ENCODE peak calls at places on chromosomes 2 and 18, in five cellular contexts. T is upper lobe of right lung; Q is CD8-positive, alpha-beta T cell; F is uterus; S is LNCaP clone FGC. O is an unnamed sample.

GRCh38 chr2:143730155-143730949 is 601.1 kb downstream of the ARHGAP15 start:
- DNase-seq in T (no peak), Q (no peak), S (no peak), F (no peak), O (no peak)

GRCh38 chr18:29164020-29164706 is 987.2 kb upstream of the CDH2 start:
- DNase-seq in Q (no peak), F (no peak), T (no peak), S (no peak), O (no peak)

GRCh38 chr2:238999290-238999741 is 151.4 kb downstream of the TWIST2 start:
- DNase-seq in S (no peak), Q (no peak), T (no peak), F (peak; percentile 65), O (peak; percentile 71)

GRCh38 chr2:105410554-105410953 is 11.7 kb upstream of the FHL2 start:
- DNase-seq in Q (no peak), S (no peak), F (no peak), T (no peak), O (no peak)

GRCh38 chr2:96957299-96957698 is 29.1 kb downstream of the FAM178B start:
- DNase-seq in T (no peak), F (no peak), Q (no peak), S (no peak), O (no peak)

GRCh38 chr2:241870081-241870541 is 582 bp downstream of the RTP5 start:
- DNase-seq in Q (no peak), S (no peak), F (no peak), T (no peak), O (no peak)

GRCh38 chr2:101241158-101241557 is 11.5 kb upstream of the CNOT11 start:
- DNase-seq in Q (no peak), T (no peak), S (no peak), F (no peak), O (no peak)

GRCh38 chr2:191693778-191694177 is 15.8 kb downstream of the NABP1 start:
- DNase-seq in Q (no peak), S (no peak), T (no peak), F (no peak), O (no peak)

GRCh38 chr2:218988164-218988563 is 3.2 kb upstream of the FEV start:
- DNase-seq in S (no peak), Q (no peak), T (no peak), F (no peak), O (no peak)

GRCh38 chr2:207505180-207505579 is 24.6 kb upstream of the CREB1 start:
- DNase-seq in T (no peak), S (no peak), F (no peak), Q (no peak), O (no peak)

GRCh38 chr2:160388464-160389263 is 104.9 kb downstream of the RBMS1 start:
- DNase-seq in T (no peak), F (no peak), S (no peak), Q (no peak), O (no peak)

GRCh38 chr2:54945401-54946219 is 104.6 kb downstream of the RTN4 start:
- DNase-seq in F (peak; percentile 34), S (no peak), T (no peak), Q (no peak), O (peak; percentile 83)

GRCh38 chr2:54559593-54560145 is 103.5 kb downstream of the SPTBN1 start:
- DNase-seq in T (no peak), S (no peak), F (peak; percentile 61), Q (no peak), O (no peak)

GRCh38 chr2:32464441-32464840 is 107.6 kb downstream of the BIRC6 start:
- DNase-seq in F (no peak), S (no peak), Q (no peak), T (no peak), O (no peak)

GRCh38 chr18:3104190-3105054 is 91.5 kb upstream of the LPIN2 start:
- DNase-seq in F (no peak), Q (no peak), S (no peak), T (no peak), O (no peak)

GRCh38 chr2:71830497-71831207 is 317.0 kb downstream of the CYP26B1 start:
- DNase-seq in F (no peak), T (no peak), Q (no peak), S (no peak), O (no peak)

GRCh38 chr2:15995603-15996002 is 55.3 kb downstream of the MYCN start:
- DNase-seq in S (no peak), T (no peak), F (no peak), Q (no peak), O (no peak)

DNA sequence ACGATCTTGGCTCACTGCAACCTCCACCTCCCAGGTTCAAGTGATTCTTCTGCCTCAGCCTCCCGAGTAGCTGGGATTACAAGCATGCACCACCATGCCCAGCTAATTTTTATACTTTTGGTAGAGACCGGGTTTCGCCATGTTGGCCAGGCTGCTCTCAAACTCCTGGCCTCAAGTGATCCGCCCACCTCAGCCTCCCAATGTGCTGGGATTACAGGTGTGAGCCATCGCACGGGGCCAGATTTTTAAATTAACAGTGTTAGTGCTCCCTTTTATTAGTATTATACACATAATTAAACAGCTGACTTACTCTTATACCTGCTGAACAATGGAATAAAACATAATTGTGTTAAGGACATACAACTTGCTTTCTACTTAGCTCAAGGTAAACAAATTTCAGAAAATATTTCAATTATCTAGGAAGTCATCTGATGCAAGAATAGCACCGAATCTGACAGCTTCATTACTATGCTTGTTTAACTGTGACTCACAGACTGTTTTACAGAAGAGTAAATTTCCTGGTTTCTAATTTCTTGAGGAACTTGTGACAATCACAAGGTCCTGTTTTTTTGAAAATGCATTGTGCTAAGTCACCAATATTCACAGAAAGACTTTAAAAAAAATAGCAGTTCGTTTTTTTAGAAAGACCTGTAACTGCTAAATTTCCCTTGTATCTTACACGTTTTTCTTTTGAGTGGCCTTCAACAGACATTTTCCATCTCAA is 51.2 kb downstream of the SPIRE1 start:
- DNase-seq in Q (no peak), F (no peak), S (peak; percentile 71), T (no peak), O (no peak)
- H3K4me3 ChIP-seq in Q (no peak overlapping the region), F (no peak overlapping the region), S (no peak overlapping the region), T (no peak overlapping the region), O (no peak overlapping the region)

GRCh38 chr18:13465476-13465875 is 246.9 kb downstream of the LDLRAD4 start:
- DNase-seq in Q (no peak), S (no peak), F (no peak), T (no peak), O (no peak)

GRCh38 chr18:13463526-13463925 is 245.0 kb downstream of the LDLRAD4 start:
- DNase-seq in S (no peak), F (no peak), Q (no peak), T (no peak), O (no peak)

GRCh38 chr18:13464432-13465125 is 246.0 kb downstream of the LDLRAD4 start:
- DNase-seq in S (no peak), F (no peak), T (peak; percentile 80), Q (peak; percentile 52), O (no peak)

GRCh38 chr18:13462686-13463085 is 244.1 kb downstream of the LDLRAD4 start:
- DNase-seq in Q (no peak), F (no peak), T (peak; percentile 39), S (no peak), O (no peak)

DNA sequence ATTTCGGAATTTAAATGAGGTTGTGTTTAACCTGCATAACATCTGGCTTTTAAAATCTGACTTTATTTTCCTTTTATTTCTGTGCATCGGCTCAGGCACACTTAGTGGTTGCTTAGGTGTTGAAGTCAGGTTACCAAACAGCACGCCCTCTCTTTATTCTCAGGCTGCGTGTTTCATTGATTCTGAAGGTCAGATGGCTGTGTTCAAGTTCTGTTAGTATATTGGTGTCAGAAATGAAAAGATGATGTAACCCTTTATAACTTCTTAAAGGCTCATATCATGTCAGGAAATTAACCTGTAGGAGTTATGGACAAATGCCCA is 246.5 kb downstream of the LDLRAD4 start:
- DNase-seq in F (no peak), T (no peak), Q (no peak), S (no peak), O (no peak)
- H3K4me3 ChIP-seq in F (no peak overlapping the region), T (peak overlapping the region; percentile 34), Q (peak overlapping the region; percentile 73), S (no peak overlapping the region), O (peak overlapping the region; percentile 42)

DNA sequence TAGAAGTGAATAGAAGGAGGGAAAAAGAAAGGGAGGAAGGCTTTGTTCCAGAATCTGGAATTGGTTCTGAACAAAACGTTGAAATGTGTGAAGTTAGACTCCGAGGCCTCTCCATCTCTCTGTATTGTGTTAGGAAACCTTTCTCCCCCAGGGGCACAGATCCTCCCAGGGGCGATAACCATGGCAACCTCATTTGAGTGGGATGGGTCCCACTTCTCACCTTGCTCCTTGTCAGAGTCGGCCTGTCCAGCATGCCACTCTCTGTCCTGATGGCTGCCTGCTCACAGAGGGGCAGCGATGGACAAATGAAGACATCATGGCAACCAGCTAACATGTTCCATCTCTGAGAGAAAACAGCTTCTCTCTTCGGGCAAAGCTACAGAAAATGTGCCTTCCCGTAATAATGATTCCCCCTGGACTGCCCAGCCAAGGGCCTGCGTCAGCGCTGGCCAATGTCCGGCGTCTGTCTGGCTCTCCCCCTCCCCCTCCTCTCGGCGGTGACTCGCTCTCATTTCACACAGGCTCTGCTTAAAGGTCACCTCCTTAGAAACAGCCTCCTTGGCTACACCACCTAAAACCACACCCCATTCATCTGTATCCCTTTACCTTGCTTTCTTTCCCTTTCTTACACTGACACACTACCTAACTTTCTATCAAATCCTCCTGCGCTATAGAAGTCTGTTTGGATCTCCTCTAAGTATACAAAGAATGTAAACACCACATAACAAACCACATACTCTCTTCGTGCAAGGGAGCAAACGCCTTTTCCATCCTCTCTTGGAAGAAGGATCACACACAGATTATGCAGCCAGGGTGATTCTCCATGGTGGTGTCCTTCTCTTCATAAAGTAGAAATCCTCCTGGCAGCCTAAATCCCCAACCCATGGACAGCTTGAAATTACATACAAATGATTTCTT is 32.1 kb upstream of the TTC39C start:
- DNase-seq in T (no peak), F (peak; percentile 70), Q (no peak), S (no peak), O (peak; percentile 82)
- H3K4me3 ChIP-seq in T (no peak overlapping the region), F (no peak overlapping the region), Q (no peak overlapping the region), S (no peak overlapping the region), O (peak overlapping the region; percentile 58)

GRCh38 chr2:4915348-4915747 is 776.8 kb upstream of the SOX11 start:
- DNase-seq in S (no peak), F (no peak), T (no peak), Q (no peak), O (no peak)
- H3K4me3 ChIP-seq in S (no peak overlapping the region), F (no peak overlapping the region), T (no peak overlapping the region), Q (no peak overlapping the region), O (no peak overlapping the region)